ENCODE peak calls at places on chromosomes 16 and 17, in six cellular contexts. Y is NCI-H774, D is Calu3, P is GM04503, U is neuronal stem cell, Q is M059J. Z is an unnamed sample.

GRCh38 chr17:32551186-32551955 is 64.6 kb downstream of the CDK5R1 start:
- DNase-seq in Y (no peak), D (peak), P (no peak), U (no peak), Q (peak), Z (no peak)

GRCh38 chr16:67563708-67564468 is 1.6 kb downstream of the CTCF start:
- DNase-seq in Y (no peak), D (peak), P (peak), U (no peak), Q (peak), Z (no peak)

GRCh38 chr16:56941856-56942331 is 10.0 kb downstream of the HERPUD1 start:
- DNase-seq in Y (no peak), D (no peak), P (no peak), U (no peak), Q (no peak), Z (no peak)

GRCh38 chr16:73605309-73605708 is 557.4 kb upstream of the ZFHX3 start:
- DNase-seq in Y (no peak), D (no peak), P (no peak), U (peak), Q (peak), Z (no peak)

GRCh38 chr16:28059841-28060240 is 3.7 kb downstream of the GSG1L start:
- DNase-seq in Y (no peak), D (no peak), P (no peak), U (no peak), Q (no peak), Z (no peak)

GRCh38 chr17:65799869-65800268 is 238.4 kb upstream of the AXIN2 start:
- DNase-seq in Y (no peak), D (no peak), P (no peak), U (no peak), Q (no peak), Z (no peak)

GRCh38 chr16:81036751-81037350 is 1.2 kb downstream of the ATMIN start:
- DNase-seq in Y (no peak), D (no peak), P (no peak), U (no peak), Q (no peak), Z (no peak)

GRCh38 chr17:28412131-28412530 is 6.1 kb upstream of the SLC46A1 start:
- DNase-seq in Y (no peak), D (no peak), P (no peak), U (no peak), Q (no peak), Z (no peak)

GRCh38 chr16:48220891-48221290 is 23.2 kb upstream of the LONP2 start:
- DNase-seq in Y (no peak), D (no peak), P (no peak), U (no peak), Q (no peak), Z (no peak)

GRCh38 chr17:29826045-29826692 is 103.9 kb downstream of the SSH2 start:
- DNase-seq in Y (peak), D (no peak), P (no peak), U (no peak), Q (no peak), Z (no peak)

GRCh38 chr17:37713028-37713431 is 31.8 kb downstream of the HNF1B start:
- DNase-seq in Y (no peak), D (peak), P (no peak), U (no peak), Q (no peak), Z (no peak)

GRCh38 chr17:60600490-60601431 is 768 bp downstream of the PPM1D start:
- DNase-seq in Y (peak), D (peak), P (peak), U (peak), Q (peak), Z (peak)

GRCh38 chr16:88472637-88473205 is 19.6 kb downstream of the ZFPM1 start:
- DNase-seq in Y (no peak), D (no peak), P (no peak), U (no peak), Q (no peak), Z (no peak)

GRCh38 chr17:2262146-2262587 is 41.4 kb downstream of the SMG6 start:
- DNase-seq in Y (no peak), D (no peak), P (peak), U (no peak), Q (peak), Z (peak)

GRCh38 chr17:80941743-80942211 is 49.9 kb upstream of the CHMP6 start:
- DNase-seq in Y (no peak), D (no peak), P (no peak), U (no peak), Q (no peak), Z (no peak)

GRCh38 chr16:69711115-69711740 is 15.1 kb downstream of the NQO1 start:
- DNase-seq in Y (no peak), D (peak), P (no peak), U (no peak), Q (peak), Z (no peak)

GRCh38 chr17:47844814-47845453 is 3.9 kb upstream of the SCRN2 start:
- DNase-seq in Y (no peak), D (no peak), P (no peak), U (no peak), Q (peak), Z (no peak)

GRCh38 chr16:17471745-17472075 is 950 bp upstream of the XYLT1 start:
- DNase-seq in Y (no peak), D (no peak), P (peak), U (no peak), Q (peak), Z (no peak)

GRCh38 chr17:45745843-45746494 is 38.2 kb upstream of the CRHR1 start:
- DNase-seq in Y (no peak), D (no peak), P (no peak), U (no peak), Q (no peak), Z (no peak)

GRCh38 chr17:75110307-75110937 is 653 bp downstream of the ARMC7 start:
- DNase-seq in Y (peak), D (peak), P (no peak), U (no peak), Q (no peak), Z (no peak)

GRCh38 chr16:87924041-87924851 is 12.1 kb downstream of the CA5A start:
- DNase-seq in Y (peak), D (no peak), P (no peak), U (no peak), Q (no peak), Z (no peak)

GRCh38 chr17:1231456-1231855 is 38.8 kb upstream of the BHLHA9 start:
- DNase-seq in Y (no peak), D (no peak), P (no peak), U (no peak), Q (no peak), Z (no peak)

GRCh38 chr17:58703137-58703846 is 10.9 kb downstream of the RAD51C start:
- DNase-seq in Y (no peak), D (peak), P (no peak), U (no peak), Q (peak), Z (peak)

GRCh38 chr16:78576941-78577340 is 477.5 kb downstream of the WWOX start:
- DNase-seq in Y (no peak), D (no peak), P (no peak), U (no peak), Q (no peak), Z (no peak)

GRCh38 chr17:8831234-8831849 is 32.2 kb upstream of the MFSD6L start:
- DNase-seq in Y (no peak), D (no peak), P (no peak), U (no peak), Q (no peak), Z (no peak)

GRCh38 chr17:16930571-16931317 is 41.2 kb downstream of the TNFRSF13B start:
- DNase-seq in Y (no peak), D (no peak), P (no peak), U (no peak), Q (no peak), Z (no peak)

GRCh38 chr17:77375917-77376651 is 235.3 kb downstream of the SEC14L1 start:
- DNase-seq in Y (no peak), D (no peak), P (no peak), U (no peak), Q (no peak), Z (no peak)

GRCh38 chr17:50210249-50211225 is 9.1 kb upstream of the COL1A1 start:
- DNase-seq in Y (no peak), D (peak), P (peak), U (no peak), Q (peak), Z (peak)

GRCh38 chr16:79826732-79827514 is 226.4 kb upstream of the MAF start:
- DNase-seq in Y (no peak), D (no peak), P (no peak), U (no peak), Q (no peak), Z (no peak)

GRCh38 chr16:1981972-1982574 is 804 bp upstream of the NOXO1 start:
- DNase-seq in Y (no peak), D (peak), P (no peak), U (no peak), Q (peak), Z (no peak)

GRCh38 chr17:57868007-57868774 is 18.3 kb upstream of the MRPS23 start:
- DNase-seq in Y (no peak), D (peak), P (peak), U (peak), Q (peak), Z (peak)

GRCh38 chr16:52455549-52456277 is 91.2 kb downstream of the TOX3 start:
- DNase-seq in Y (no peak), D (peak), P (no peak), U (no peak), Q (no peak), Z (no peak)

GRCh38 chr16:17304814-17305169 is 166.0 kb downstream of the XYLT1 start:
- DNase-seq in Y (no peak), D (no peak), P (no peak), U (no peak), Q (no peak), Z (no peak)

GRCh38 chr17:48541574-48542113 is 3.3 kb downstream of the HOXB2 start:
- DNase-seq in Y (peak), D (no peak), P (no peak), U (no peak), Q (peak), Z (no peak)

GRCh38 chr16:87550510-87550961 is 51.8 kb upstream of the JPH3 start:
- DNase-seq in Y (no peak), D (peak), P (no peak), U (peak), Q (no peak), Z (no peak)

GRCh38 chr16:71746442-71747046 is 22.0 kb upstream of the PHLPP2 start:
- DNase-seq in Y (peak), D (peak), P (no peak), U (no peak), Q (peak), Z (no peak)

GRCh38 chr17:43359469-43360105 is 39.2 kb upstream of the ARL4D start:
- DNase-seq in Y (no peak), D (no peak), P (no peak), U (no peak), Q (no peak), Z (no peak)